ENCODE peak calls at places on chromosomes 4 and X, in seven cellular contexts. N, P, Z, O, T, U and A are unnamed samples.

GRCh38 chrX:133053854-133054565 is 42.9 kb downstream of the USP26 start:
- DNase-seq in U (no peak), P (no peak), N (no peak), O (no peak), Z (no peak), T (no peak), A (no peak)

GRCh38 chrX:50614460-50614859 is 143.8 kb upstream of the DGKK start:
- DNase-seq in P (no peak), O (no peak), T (no peak), N (no peak), Z (no peak), U (no peak), A (no peak)

GRCh38 chr4:57607616-57608150 is 497.5 kb upstream of the IGFBP7 start:
- DNase-seq in N (no peak), T (no peak), P (no peak), Z (no peak), U (no peak), O (no peak), A (no peak)

GRCh38 chrX:68832101-68832416 is 3.2 kb downstream of the EFNB1 start:
- DNase-seq in P (no peak), U (peak), O (no peak), Z (no peak), N (no peak), T (no peak), A (no peak)

GRCh38 chrX:133440081-133440796 is 24.9 kb upstream of the GPC4 start:
- DNase-seq in P (no peak), O (no peak), N (no peak), U (no peak), Z (no peak), T (peak), A (no peak)

GRCh38 chr4:89640620-89641366 is 196.2 kb downstream of the SNCA start:
- DNase-seq in O (no peak), N (peak), P (no peak), T (peak), U (no peak), Z (peak), A (peak)

GRCh38 chrX:128739539-128739938 is 687.3 kb upstream of the ACTRT1 start:
- DNase-seq in Z (no peak), T (no peak), P (no peak), U (no peak), N (no peak), O (no peak), A (no peak)

GRCh38 chr4:46329118-46329976 is 60.6 kb downstream of the GABRA2 start:
- DNase-seq in N (peak), T (peak), U (peak), Z (peak), O (no peak), P (no peak), A (peak)

GRCh38 chr4:47642985-47643745 is 158.1 kb downstream of the ATP10D start:
- DNase-seq in N (no peak), U (no peak), Z (no peak), O (no peak), P (no peak), T (peak), A (no peak)

GRCh38 chrX:122582280-122582679 is 601.8 kb upstream of the GRIA3 start:
- DNase-seq in T (no peak), Z (no peak), O (no peak), U (no peak), P (no peak), N (no peak), A (no peak)

GRCh38 chrX:100817340-100817739 is 2.9 kb upstream of the CSTF2 start:
- DNase-seq in Z (no peak), P (no peak), N (no peak), U (no peak), O (no peak), T (no peak), A (no peak)

GRCh38 chr4:169484485-169484884 is 127.9 kb downstream of the NEK1 start:
- DNase-seq in N (no peak), U (no peak), P (no peak), Z (no peak), T (no peak), O (no peak), A (no peak)

GRCh38 chrX:24145340-24146186 is 4.0 kb upstream of the ZFX start:
- DNase-seq in P (no peak), T (peak), U (no peak), Z (no peak), N (no peak), O (no peak), A (no peak)

GRCh38 chr4:11632488-11632887 is 203.8 kb upstream of the HS3ST1 start:
- DNase-seq in P (no peak), Z (no peak), N (no peak), O (no peak), T (no peak), U (no peak), A (no peak)

GRCh38 chrX:24395775-24396174 is 35.3 kb downstream of the SUPT20HL1 start:
- DNase-seq in P (no peak), T (peak), N (no peak), U (peak), O (peak), Z (peak), A (peak)

GRCh38 chr4:5220028-5220427 is 168.7 kb downstream of the STK32B start:
- DNase-seq in P (no peak), T (peak), O (no peak), Z (no peak), N (no peak), U (no peak), A (peak)

GRCh38 chr4:154491341-154491679 is 289 bp downstream of the DCHS2 start:
- DNase-seq in O (no peak), U (no peak), T (peak), Z (no peak), N (no peak), P (no peak), A (no peak)

GRCh38 chrX:71622347-71623104 is 4.2 kb upstream of the CXCR3 start:
- DNase-seq in T (peak), O (peak), P (no peak), Z (peak), N (no peak), U (peak), A (peak)

GRCh38 chrX:107537815-107538214 is 88.4 kb downstream of the FRMPD3 start:
- DNase-seq in N (no peak), U (peak), P (no peak), O (no peak), Z (peak), T (peak), A (peak)

GRCh38 chr4:13160906-13161305 is 323.2 kb downstream of the RAB28 start:
- DNase-seq in N (no peak), O (no peak), T (no peak), P (no peak), Z (no peak), U (no peak), A (no peak)

GRCh38 chrX:151988706-151989299 is 14.3 kb upstream of the GABRE start:
- DNase-seq in U (no peak), P (no peak), T (no peak), N (no peak), Z (no peak), O (no peak), A (no peak)

GRCh38 chr4:48752256-48752655 is 27.8 kb downstream of the FRYL start:
- DNase-seq in T (no peak), P (no peak), U (no peak), N (no peak), Z (no peak), O (no peak), A (no peak)

GRCh38 chr4:113472864-113473263 is 288.7 kb downstream of the CAMK2D start:
- DNase-seq in P (no peak), N (no peak), O (no peak), Z (no peak), T (no peak), U (no peak), A (no peak)

GRCh38 chr4:19038231-19038630 is 1016.7 kb upstream of the LCORL start:
- DNase-seq in U (no peak), N (no peak), T (no peak), O (no peak), Z (no peak), P (no peak), A (no peak)

GRCh38 chr4:132228676-132229075 is 920.4 kb upstream of the PCDH10 start:
- DNase-seq in T (no peak), P (no peak), Z (no peak), N (no peak), O (no peak), U (no peak), A (no peak)

GRCh38 chr4:83074086-83074704 is 39.2 kb downstream of the COPS4 start:
- DNase-seq in N (no peak), P (no peak), O (peak), U (peak), Z (peak), T (peak), A (peak)

GRCh38 chr4:2406920-2407319 is 11.5 kb downstream of the ZFYVE28 start:
- DNase-seq in N (no peak), O (no peak), P (no peak), T (no peak), Z (no peak), U (no peak), A (no peak)

GRCh38 chr4:90246841-90247240 is 119.6 kb downstream of the CCSER1 start:
- DNase-seq in T (no peak), P (no peak), Z (no peak), N (no peak), U (no peak), O (no peak), A (no peak)

GRCh38 chr4:97984545-97985131 is 158.6 kb downstream of the STPG2 start:
- DNase-seq in O (no peak), T (peak), U (peak), Z (peak), P (no peak), N (peak), A (no peak)

GRCh38 chrX:104659037-104659744 is 93.2 kb downstream of the IL1RAPL2 start:
- DNase-seq in N (no peak), O (peak), T (no peak), P (no peak), Z (no peak), U (no peak), A (no peak)

GRCh38 chr4:79650794-79651431 is 242.9 kb upstream of the GK2 start:
- DNase-seq in N (no peak), Z (no peak), U (no peak), O (no peak), P (no peak), T (peak), A (no peak)

GRCh38 chr4:174996079-174996478 is 77.9 kb downstream of the ADAM29 start:
- DNase-seq in N (no peak), U (peak), P (no peak), Z (no peak), T (no peak), O (no peak), A (no peak)

GRCh38 chr4:685681-686218 is 3.2 kb downstream of the SLC49A3 start:
- DNase-seq in Z (no peak), N (no peak), O (no peak), T (no peak), P (no peak), U (no peak), A (no peak)

GRCh38 chrX:39174761-39175417 is 373.6 kb downstream of the MID1IP1 start:
- DNase-seq in O (no peak), T (no peak), N (no peak), P (no peak), U (no peak), Z (no peak), A (no peak)

GRCh38 chr4:52592287-52592686 is 66.8 kb downstream of the USP46 start:
- DNase-seq in N (no peak), O (no peak), P (no peak), Z (no peak), T (no peak), U (no peak), A (no peak)

GRCh38 chr4:184329235-184330007 is 111.7 kb upstream of the ENPP6 start:
- DNase-seq in T (no peak), N (no peak), P (no peak), O (no peak), U (no peak), Z (no peak), A (no peak)

GRCh38 chrX:18042776-18043175 is 177.9 kb downstream of the BEND2 start:
- DNase-seq in Z (no peak), N (no peak), T (no peak), U (no peak), P (no peak), O (no peak), A (no peak)

GRCh38 chrX:84320606-84321005 is 132.6 kb upstream of the RPS6KA6 start:
- DNase-seq in P (no peak), U (no peak), T (no peak), O (no peak), N (no peak), Z (no peak), A (no peak)

GRCh38 chr4:163284304-163284703 is 48.1 kb downstream of the NPY1R start:
- DNase-seq in Z (no peak), N (no peak), T (no peak), O (no peak), U (peak), P (no peak), A (no peak)

GRCh38 chr4:107757860-107758476 is 37.9 kb upstream of the PAPSS1 start:
- DNase-seq in Z (no peak), O (no peak), T (peak), P (no peak), U (peak), N (no peak), A (no peak)
- TF ChIP-seq CTCF in Z (peak), O (peak), T (peak), P (peak), U (peak), N (peak), A (peak)

DNA sequence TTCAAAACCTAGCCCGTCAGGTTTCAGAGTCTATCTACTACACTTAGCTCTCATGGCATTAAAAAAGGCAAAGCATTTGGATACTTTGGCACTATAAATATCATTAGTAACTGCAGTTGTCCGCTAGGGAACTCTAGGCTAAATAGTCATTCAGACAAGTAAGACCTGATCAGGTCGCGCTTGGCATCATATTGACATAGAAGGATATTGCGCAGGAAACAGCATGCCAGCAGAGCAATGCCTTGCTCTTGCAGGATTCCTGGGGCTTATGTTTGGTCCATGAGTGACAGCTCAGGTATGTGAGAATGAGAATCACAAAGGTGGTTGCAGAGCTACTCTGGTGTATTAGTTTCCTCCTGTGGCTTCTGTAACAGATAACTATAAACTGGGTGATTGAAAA is 62.7 kb downstream of the KDM6A start:
- DNase-seq in T (no peak), U (no peak), Z (no peak), O (no peak), N (no peak), P (no peak), A (no peak)
- TF ChIP-seq CTCF in T (no peak), U (no peak), Z (no peak), O (no peak), N (no peak), P (no peak), A (no peak)

GRCh38 chrX:131626681-131627296 is 82.9 kb downstream of the OR13H1 start:
- DNase-seq in P (no peak), T (peak), N (no peak), O (no peak), U (no peak), Z (peak), A (no peak)
- TF ChIP-seq CTCF in P (no peak), T (peak), N (no peak), O (no peak), U (no peak), Z (no peak), A (peak)

DNA sequence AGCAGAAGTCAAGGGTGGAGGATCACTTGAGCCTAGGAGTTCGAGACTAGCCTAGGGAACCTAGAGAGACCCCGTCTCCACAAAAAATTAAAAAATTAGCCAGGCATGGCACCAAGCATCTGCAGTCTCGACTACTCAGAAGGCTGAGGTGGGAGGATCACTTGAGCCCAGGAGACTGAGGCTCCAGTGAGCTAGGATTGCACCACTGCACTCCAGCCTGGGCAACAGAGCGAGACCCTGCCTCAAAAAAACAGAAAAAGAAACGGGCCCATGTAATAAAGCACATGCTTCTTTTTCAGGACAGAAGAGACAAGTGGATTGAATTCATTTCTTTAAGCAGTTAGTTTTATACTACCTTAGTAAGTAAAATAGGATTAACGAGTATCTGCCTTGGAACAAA is 42.0 kb downstream of the ELOVL6 start:
- DNase-seq in P (no peak), Z (no peak), N (no peak), O (no peak), U (no peak), T (no peak), A (no peak)
- TF ChIP-seq CTCF in P (no peak), Z (no peak), N (no peak), O (no peak), U (no peak), T (no peak), A (no peak)

DNA sequence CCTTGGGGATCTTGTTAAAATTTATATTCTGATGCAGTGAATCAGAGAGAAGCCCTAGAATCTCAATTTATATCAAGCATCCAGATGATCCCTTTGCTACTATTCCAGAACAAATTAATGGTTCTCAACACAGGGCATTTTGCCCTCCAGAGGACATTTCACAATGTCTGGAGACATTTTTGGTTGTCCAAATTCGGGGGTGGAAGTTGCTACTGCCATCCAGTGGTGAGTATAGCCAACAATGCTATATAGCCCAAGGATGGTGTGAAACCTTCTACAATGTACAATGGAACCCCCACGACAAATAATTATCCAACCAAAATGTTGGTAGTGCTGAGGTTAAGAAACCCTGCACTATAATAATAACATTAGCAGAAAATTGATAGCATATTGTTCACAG is 2440.0 kb downstream of the PCDH7 start:
- DNase-seq in T (peak), O (no peak), N (no peak), Z (peak), P (no peak), U (peak), A (no peak)
- TF ChIP-seq CTCF in T (peak), O (no peak), N (peak), Z (no peak), P (no peak), U (peak), A (peak)

GRCh38 chr4:124334119-124334518 is 378.4 kb downstream of the ANKRD50 start:
- DNase-seq in N (no peak), U (peak), P (no peak), O (peak), Z (peak), T (peak), A (peak)
- TF ChIP-seq CTCF in N (peak), U (peak), P (peak), O (peak), Z (peak), T (peak), A (peak)

DNA sequence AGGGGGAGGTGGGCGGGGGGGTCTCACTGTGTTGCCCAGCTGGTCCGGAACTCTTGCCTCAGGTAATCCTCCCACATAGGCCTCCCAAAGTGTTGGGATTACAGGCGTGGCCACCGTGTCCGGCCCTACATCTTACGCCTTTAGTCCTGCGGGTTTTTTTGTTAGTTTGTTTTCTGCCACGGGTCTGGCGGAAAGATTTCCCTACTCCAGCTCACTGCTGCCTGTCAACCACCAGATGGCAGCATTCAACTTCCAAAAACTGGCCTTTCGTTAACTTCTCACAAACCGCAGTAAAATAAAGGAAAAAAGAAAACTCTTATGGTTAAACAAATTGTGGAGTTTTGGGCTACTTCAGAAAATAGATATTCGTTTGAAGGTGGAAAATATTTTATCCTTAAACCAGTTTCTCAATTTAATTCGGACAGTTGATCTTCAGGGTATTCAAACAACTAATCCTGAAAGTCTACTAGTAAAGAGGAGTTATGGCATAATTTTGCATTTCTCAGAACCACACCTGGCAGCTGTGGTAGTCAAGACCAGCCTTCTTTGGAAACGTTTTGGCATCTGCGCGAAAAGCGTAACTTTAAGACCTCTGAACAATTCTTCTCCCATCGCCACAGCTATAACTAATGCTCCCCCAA is 41.1 kb downstream of the LUZP4 start:
- DNase-seq in T (peak), Z (peak), U (peak), P (peak), N (no peak), O (peak), A (peak)
- TF ChIP-seq CTCF in T (peak), Z (peak), U (peak), P (peak), N (peak), O (peak), A (peak)

GRCh38 chrX:155218777-155219176 is 2.5 kb downstream of the VBP1 start:
- DNase-seq in N (no peak), O (no peak), Z (no peak), U (no peak), P (no peak), T (no peak), A (no peak)

GRCh38 chrX:155215443-155216178 is 649 bp upstream of the VBP1 start:
- DNase-seq in U (no peak), Z (no peak), T (peak), P (no peak), N (no peak), O (no peak), A (no peak)

GRCh38 chrX:155216179-155216939 is at the start of gene VBP1:
- DNase-seq in Z (peak), P (peak), U (peak), T (peak), O (peak), N (peak), A (peak)

GRCh38 chrX:155213731-155214130 is 2.5 kb upstream of the VBP1 start:
- DNase-seq in T (no peak), O (no peak), U (no peak), N (no peak), Z (no peak), P (no peak), A (no peak)

DNA sequence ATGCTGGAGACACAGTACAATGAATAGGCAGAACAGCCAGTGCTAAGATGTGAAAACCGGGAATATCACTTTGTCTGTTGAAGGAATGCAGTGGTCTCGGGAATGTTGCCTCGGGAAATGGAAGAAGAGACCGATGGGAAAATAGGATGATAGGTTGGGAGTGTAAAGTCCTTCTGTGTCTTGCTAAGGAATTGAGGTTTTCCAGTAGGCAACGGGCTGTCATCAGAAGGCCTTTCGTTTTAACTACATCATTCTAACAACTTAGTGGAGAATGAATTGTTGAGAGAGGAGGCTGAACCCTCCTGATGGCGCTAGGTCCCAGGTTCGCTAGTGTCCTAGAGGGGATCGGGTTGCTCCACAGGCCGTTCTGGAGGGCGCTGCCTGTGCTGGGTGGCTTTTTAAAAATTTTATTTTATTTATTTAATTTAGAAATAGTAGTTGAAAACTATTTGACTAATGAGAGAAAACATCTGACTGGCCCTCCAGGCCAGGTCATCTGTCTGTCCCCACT is 735 bp downstream of the VBP1 start:
- DNase-seq in Z (no peak), O (no peak), N (no peak), U (peak), P (no peak), T (peak), A (no peak)
- TF ChIP-seq CTCF in Z (peak), O (no peak), N (no peak), U (no peak), P (no peak), T (no peak), A (no peak)